ENCODE peak calls at places on chromosomes 2 and 18, in ten cellular contexts. O is AG04449, Q is OCI-LY7, L is lower lobe of right lung, Z is cardiac muscle cell, N is colonic mucosa, R is heart right ventricle, V is GM13977, H is progenitor cell of endocrine pancreas, M is fibroblast of mammary gland. T is an unnamed sample.

GRCh38 chr18:36179562-36180334 is 7.5 kb upstream of the MOCOS start:
- DNase-seq in O (no peak), H (no peak), R (peak), M (peak), Q (peak), Z (no peak), N (peak), L (peak), V (no peak), T (no peak)

GRCh38 chr18:33802955-33803354 is 224.9 kb downstream of the ASXL3 start:
- DNase-seq in L (no peak), M (no peak), Q (peak), Z (no peak), R (no peak), O (no peak), H (peak), V (no peak), N (peak), T (no peak)

GRCh38 chr18:35513181-35513932 is 15.6 kb upstream of the INO80C start:
- DNase-seq in N (peak), O (peak), V (no peak), Z (peak), R (peak), M (peak), Q (no peak), L (no peak), H (no peak), T (peak)

GRCh38 chr2:135218426-135218825 is 166.3 kb downstream of the RAB3GAP1 start:
- DNase-seq in N (no peak), L (no peak), O (no peak), Z (no peak), Q (no peak), R (no peak), H (no peak), M (no peak), V (no peak), T (no peak)

GRCh38 chr2:222912117-222912516 is 51.3 kb downstream of the ACSL3 start:
- DNase-seq in N (no peak), O (no peak), Q (peak), M (peak), R (no peak), H (no peak), Z (peak), V (peak), L (no peak), T (no peak)

GRCh38 chr2:197293252-197294007 is 17.1 kb downstream of the ANKRD44 start:
- DNase-seq in Z (no peak), Q (peak), M (no peak), N (no peak), R (no peak), L (no peak), V (no peak), H (no peak), O (no peak), T (no peak)

GRCh38 chr2:173355866-173356508 is 1.3 kb downstream of the CDCA7 start:
- DNase-seq in H (no peak), V (no peak), Z (no peak), R (no peak), Q (peak), L (no peak), M (no peak), O (no peak), N (peak), T (peak)

GRCh38 chr2:122236152-122236892 is 480.9 kb downstream of the TSN start:
- DNase-seq in H (no peak), V (no peak), L (no peak), N (no peak), Z (no peak), R (no peak), M (peak), Q (no peak), O (peak), T (no peak)

GRCh38 chr2:70523996-70524965 is 29.3 kb downstream of the TGFA start:
- DNase-seq in Z (no peak), R (no peak), N (peak), M (peak), V (no peak), Q (no peak), H (no peak), O (peak), L (peak), T (no peak)

GRCh38 chr2:221649045-221649444 is 76.9 kb upstream of the EPHA4 start:
- DNase-seq in Q (no peak), Z (peak), N (no peak), O (no peak), H (no peak), V (no peak), R (peak), M (peak), L (no peak), T (no peak)

GRCh38 chr2:199603748-199604291 is 146.1 kb upstream of the SATB2 start:
- DNase-seq in L (no peak), M (no peak), Z (peak), N (no peak), Q (no peak), R (no peak), H (no peak), O (no peak), V (no peak), T (peak)

GRCh38 chr2:124678043-124678442 is 653.0 kb downstream of the CNTNAP5 start:
- DNase-seq in O (no peak), H (no peak), N (no peak), Q (no peak), R (no peak), Z (no peak), L (no peak), M (no peak), V (no peak), T (no peak)

GRCh38 chr2:239275037-239275685 is 125.7 kb downstream of the HDAC4 start:
- DNase-seq in H (no peak), L (peak), O (peak), M (peak), Z (no peak), V (peak), N (peak), R (peak), Q (no peak), T (no peak)

GRCh38 chr2:240454031-240454901 is 18.8 kb downstream of the GPC1 start:
- DNase-seq in M (no peak), O (no peak), R (peak), V (no peak), N (no peak), Z (no peak), L (no peak), H (no peak), Q (no peak), T (no peak)

GRCh38 chr18:10249270-10249669 is 205.2 kb upstream of the APCDD1 start:
- DNase-seq in M (no peak), N (no peak), H (no peak), R (no peak), O (no peak), L (no peak), Q (no peak), V (no peak), Z (peak), T (no peak)
- TF ChIP-seq CTCF in M (no peak), N (no peak), H (no peak), R (no peak), O (no peak), L (no peak), Q (no peak), V (no peak), Z (no peak), T (no peak)

DNA sequence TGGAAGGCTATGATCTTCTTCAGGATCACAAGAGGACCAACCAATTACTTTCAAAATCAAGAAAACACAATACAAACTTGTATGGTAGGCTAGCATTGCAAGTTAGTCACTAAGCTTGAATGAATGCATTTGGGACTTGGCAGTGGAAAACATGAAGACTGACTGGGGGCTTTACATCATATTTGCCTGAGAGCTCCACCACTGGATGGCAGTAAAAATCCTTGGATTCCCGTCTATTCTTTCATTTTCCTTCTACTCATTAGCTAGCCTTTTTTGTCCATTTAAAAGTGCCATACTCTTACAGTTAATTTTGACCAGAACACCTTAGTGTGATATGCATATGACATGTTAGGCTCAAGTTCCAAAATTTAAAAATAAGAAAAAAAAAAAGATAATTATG is 63.5 kb upstream of the RASGRP3 start:
- DNase-seq in N (no peak), M (peak), V (peak), R (no peak), L (no peak), Q (no peak), Z (peak), O (no peak), H (no peak), T (no peak)
- TF ChIP-seq CTCF in N (no peak), M (peak), V (peak), R (peak), L (peak), Q (peak), Z (peak), O (peak), H (no peak), T (no peak)

GRCh38 chr2:236505071-236505470 is 64.6 kb upstream of the ACKR3 start:
- DNase-seq in R (no peak), V (no peak), H (no peak), M (no peak), N (no peak), L (no peak), O (no peak), Z (no peak), Q (no peak), T (no peak)

GRCh38 chr2:236501026-236501425 is 68.6 kb upstream of the ACKR3 start:
- DNase-seq in R (no peak), L (no peak), O (no peak), M (no peak), N (no peak), H (no peak), Q (no peak), V (no peak), Z (no peak), T (no peak)

GRCh38 chr2:236503583-236503982 is 66.0 kb upstream of the ACKR3 start:
- DNase-seq in R (no peak), M (no peak), V (no peak), L (no peak), N (no peak), Z (no peak), Q (no peak), O (no peak), H (no peak), T (no peak)

GRCh38 chr2:236501531-236501930 is 68.1 kb upstream of the ACKR3 start:
- DNase-seq in L (no peak), H (no peak), N (no peak), M (no peak), O (no peak), R (no peak), Z (peak), Q (no peak), V (no peak), T (no peak)

GRCh38 chr2:236503100-236503499 is 66.5 kb upstream of the ACKR3 start:
- DNase-seq in Z (no peak), R (no peak), H (no peak), O (no peak), N (no peak), M (no peak), V (no peak), Q (peak), L (no peak), T (no peak)
- TF ChIP-seq CTCF in Z (peak), R (no peak), H (peak), O (no peak), N (no peak), M (peak), V (peak), Q (peak), L (no peak), T (no peak)

GRCh38 chr18:48274301-48274700 is 134.9 kb downstream of the ZBTB7C start:
- DNase-seq in N (no peak), V (no peak), R (no peak), H (no peak), M (no peak), Q (no peak), O (no peak), L (no peak), Z (no peak), T (no peak)
- TF ChIP-seq CTCF in N (no peak), V (no peak), R (no peak), H (no peak), M (no peak), Q (no peak), O (no peak), L (no peak), Z (no peak), T (no peak)